ENCODE peak calls at places on chromosomes 6 and 20, in seven cellular contexts. W, P, T, G, V, H and E are unnamed samples.

GRCh38 chr6:71367763-71368162 is 79.2 kb downstream of the OGFRL1 start:
- DNase-seq in P (peak; percentile 31), T (no peak), W (peak; percentile 41), H (no peak), V (no peak), G (no peak), E (no peak)

GRCh38 chr6:148934534-148934933 is 187.7 kb downstream of the UST start:
- DNase-seq in P (no peak), V (peak; percentile 50), G (no peak), T (peak; percentile 46), H (peak; percentile 83), W (no peak), E (no peak)

GRCh38 chr6:72933216-72933615 is 292.1 kb downstream of the KHDC1L start:
- DNase-seq in H (no peak), W (peak; percentile 40), P (no peak), T (no peak), V (no peak), G (no peak), E (no peak)

GRCh38 chr6:15421945-15422733 is 176.3 kb downstream of the JARID2 start:
- DNase-seq in T (no peak), H (no peak), W (no peak), P (no peak), G (no peak), V (no peak), E (no peak)

GRCh38 chr20:43583133-43583864 is 7.4 kb upstream of the IFT52 start:
- DNase-seq in T (no peak), H (no peak), V (peak; percentile 5), G (no peak), P (no peak), W (no peak), E (no peak)

GRCh38 chr20:62252342-62252966 is 14.1 kb downstream of the OSBPL2 start:
- DNase-seq in G (no peak), W (no peak), P (peak; percentile 59), H (no peak), T (no peak), V (peak; percentile 19), E (peak; percentile 21)

GRCh38 chr6:156557269-156557885 is 219.8 kb upstream of the ARID1B start:
- DNase-seq in G (no peak), W (peak; percentile 100), H (peak; percentile 44), P (no peak), T (peak; percentile 58), V (peak; percentile 23), E (peak; percentile 84)

GRCh38 chr6:47096233-47096887 is 54.2 kb upstream of the ADGRF1 start:
- DNase-seq in P (no peak), G (no peak), H (no peak), T (no peak), V (no peak), W (no peak), E (no peak)

GRCh38 chr20:8116067-8116811 is 15.8 kb upstream of the PLCB1 start:
- DNase-seq in P (no peak), G (no peak), V (peak; percentile 64), W (no peak), H (peak; percentile 85), T (no peak), E (no peak)

GRCh38 chr6:133130863-133131262 is 110.3 kb upstream of the EYA4 start:
- DNase-seq in W (no peak), T (no peak), V (peak; percentile 52), H (peak; percentile 52), G (no peak), P (peak; percentile 87), E (peak; percentile 59)

GRCh38 chr20:39874049-39874893 is 814.8 kb downstream of the MAFB start:
- DNase-seq in G (peak; percentile 13), W (peak; percentile 87), H (peak; percentile 90), T (peak; percentile 14), P (peak; percentile 57), V (peak; percentile 92), E (peak; percentile 91)